ENCODE peak calls at places on chromosomes 12 and 14, in eight cellular contexts. One of them, this sample, is unnamed.

GRCh38 chr14:51929156-51929555 is 60.2 kb upstream of the RTRAF start:
- DNase-seq in testis: no peak
- DNase-seq in GM12878: no peak
- DNase-seq in HCT116: no peak
- DNase-seq in IMR-90: peak
- DNase-seq in cardiac muscle cell: no peak
- DNase-seq in CD4-positive, CD25-positive, alpha-beta regulatory T cell: no peak
- DNase-seq in PC-3: no peak
- DNase-seq in this sample: no peak

GRCh38 chr12:25689996-25690501 is 137.0 kb upstream of the LMNTD1 start:
- DNase-seq in testis: peak
- DNase-seq in GM12878: no peak
- DNase-seq in CD4-positive, CD25-positive, alpha-beta regulatory T cell: no peak
- DNase-seq in PC-3: no peak
- DNase-seq in IMR-90: no peak
- DNase-seq in HCT116: no peak
- DNase-seq in cardiac muscle cell: no peak
- DNase-seq in this sample: no peak

GRCh38 chr12:100741084-100741711 is 53.4 kb upstream of the ANO4 start:
- DNase-seq in testis: no peak
- DNase-seq in GM12878: no peak
- DNase-seq in PC-3: peak
- DNase-seq in CD4-positive, CD25-positive, alpha-beta regulatory T cell: no peak
- DNase-seq in cardiac muscle cell: peak
- DNase-seq in IMR-90: peak
- DNase-seq in HCT116: peak
- DNase-seq in this sample: no peak

GRCh38 chr12:62701492-62701891 is 233.5 kb downstream of the PPM1H start:
- DNase-seq in cardiac muscle cell: no peak
- DNase-seq in PC-3: no peak
- DNase-seq in HCT116: no peak
- DNase-seq in IMR-90: no peak
- DNase-seq in CD4-positive, CD25-positive, alpha-beta regulatory T cell: no peak
- DNase-seq in GM12878: no peak
- DNase-seq in testis: no peak
- DNase-seq in this sample: no peak

GRCh38 chr12:51269174-51270066 is 795 bp downstream of the SMAGP start:
- DNase-seq in IMR-90: no peak
- DNase-seq in CD4-positive, CD25-positive, alpha-beta regulatory T cell: peak
- DNase-seq in GM12878: no peak
- DNase-seq in testis: peak
- DNase-seq in cardiac muscle cell: peak
- DNase-seq in PC-3: peak
- DNase-seq in HCT116: no peak
- DNase-seq in this sample: no peak

GRCh38 chr12:112121780-112122565 is 3.4 kb upstream of the TRAFD1 start:
- DNase-seq in HCT116: peak
- DNase-seq in CD4-positive, CD25-positive, alpha-beta regulatory T cell: no peak
- DNase-seq in cardiac muscle cell: peak
- DNase-seq in IMR-90: peak
- DNase-seq in PC-3: peak
- DNase-seq in GM12878: no peak
- DNase-seq in testis: peak
- DNase-seq in this sample: no peak

GRCh38 chr12:52414936-52415335 is 8.8 kb upstream of the KRT82 start:
- DNase-seq in IMR-90: no peak
- DNase-seq in testis: no peak
- DNase-seq in cardiac muscle cell: no peak
- DNase-seq in GM12878: no peak
- DNase-seq in CD4-positive, CD25-positive, alpha-beta regulatory T cell: no peak
- DNase-seq in HCT116: no peak
- DNase-seq in PC-3: no peak
- DNase-seq in this sample: no peak

GRCh38 chr12:74468401-74468800 is 69.2 kb upstream of the ATXN7L3B start:
- DNase-seq in cardiac muscle cell: no peak
- DNase-seq in CD4-positive, CD25-positive, alpha-beta regulatory T cell: no peak
- DNase-seq in GM12878: no peak
- DNase-seq in IMR-90: no peak
- DNase-seq in PC-3: no peak
- DNase-seq in testis: no peak
- DNase-seq in HCT116: no peak
- DNase-seq in this sample: no peak

GRCh38 chr12:107320929-107321618 is 227.7 kb upstream of the CRY1 start:
- DNase-seq in CD4-positive, CD25-positive, alpha-beta regulatory T cell: peak
- DNase-seq in IMR-90: peak
- DNase-seq in HCT116: no peak
- DNase-seq in cardiac muscle cell: peak
- DNase-seq in PC-3: peak
- DNase-seq in GM12878: no peak
- DNase-seq in testis: peak
- DNase-seq in this sample: no peak

GRCh38 chr12:26798013-26798412 is 35.0 kb downstream of the ITPR2 start:
- DNase-seq in cardiac muscle cell: no peak
- DNase-seq in HCT116: no peak
- DNase-seq in GM12878: peak
- DNase-seq in testis: no peak
- DNase-seq in IMR-90: peak
- DNase-seq in CD4-positive, CD25-positive, alpha-beta regulatory T cell: no peak
- DNase-seq in PC-3: no peak
- DNase-seq in this sample: no peak

GRCh38 chr12:121170581-121171260 is 38.0 kb downstream of the P2RX7 start:
- DNase-seq in CD4-positive, CD25-positive, alpha-beta regulatory T cell: no peak
- DNase-seq in testis: no peak
- DNase-seq in HCT116: no peak
- DNase-seq in IMR-90: no peak
- DNase-seq in PC-3: peak
- DNase-seq in cardiac muscle cell: no peak
- DNase-seq in GM12878: no peak
- DNase-seq in this sample: no peak

GRCh38 chr14:67738740-67739504 is 37.2 kb downstream of the RDH12 start:
- DNase-seq in HCT116: peak
- DNase-seq in IMR-90: peak
- DNase-seq in CD4-positive, CD25-positive, alpha-beta regulatory T cell: no peak
- DNase-seq in GM12878: no peak
- DNase-seq in testis: no peak
- DNase-seq in cardiac muscle cell: no peak
- DNase-seq in PC-3: peak
- DNase-seq in this sample: peak

DNA sequence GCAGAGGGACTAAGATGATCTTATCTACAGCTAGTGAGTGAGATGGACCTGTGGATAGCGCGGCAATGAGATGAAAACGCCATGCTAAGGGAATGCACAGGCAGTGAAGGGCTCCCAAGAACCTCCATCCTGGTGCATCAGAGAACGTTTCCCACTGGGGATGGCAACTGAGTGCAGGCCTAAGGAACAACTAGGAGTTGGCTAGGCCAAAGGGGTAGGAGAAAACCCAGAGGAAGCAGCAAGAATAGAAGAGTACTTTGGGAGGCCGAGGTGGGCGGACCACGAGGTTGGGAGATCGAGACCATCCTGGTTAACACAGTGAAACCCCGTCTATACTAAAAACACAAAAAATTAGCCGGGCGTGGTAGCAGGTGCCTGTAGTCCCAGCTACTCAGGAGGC is 24.6 kb upstream of the BATF start:
- DNase-seq in HCT116: no peak
- DNase-seq in IMR-90: no peak
- DNase-seq in testis: no peak
- DNase-seq in cardiac muscle cell: no peak
- DNase-seq in GM12878: no peak
- DNase-seq in CD4-positive, CD25-positive, alpha-beta regulatory T cell: no peak
- DNase-seq in PC-3: no peak
- DNase-seq in this sample: no peak
- H3K27ac ChIP-seq in HCT116: no peak
- H3K27ac ChIP-seq in IMR-90: no peak
- H3K27ac ChIP-seq in testis: no peak
- H3K27ac ChIP-seq in cardiac muscle cell: no peak
- H3K27ac ChIP-seq in GM12878: peak
- H3K27ac ChIP-seq in CD4-positive, CD25-positive, alpha-beta regulatory T cell: no peak
- H3K27ac ChIP-seq in PC-3: no peak
- H3K27ac ChIP-seq in this sample: no peak

GRCh38 chr14:24283796-24284460 is 12.5 kb upstream of the RABGGTA start:
- DNase-seq in PC-3: no peak
- DNase-seq in testis: no peak
- DNase-seq in cardiac muscle cell: no peak
- DNase-seq in HCT116: no peak
- DNase-seq in CD4-positive, CD25-positive, alpha-beta regulatory T cell: no peak
- DNase-seq in IMR-90: no peak
- DNase-seq in GM12878: no peak
- DNase-seq in this sample: no peak

GRCh38 chr14:24282736-24283135 is 11.3 kb upstream of the RABGGTA start:
- DNase-seq in CD4-positive, CD25-positive, alpha-beta regulatory T cell: no peak
- DNase-seq in GM12878: no peak
- DNase-seq in HCT116: no peak
- DNase-seq in testis: no peak
- DNase-seq in PC-3: no peak
- DNase-seq in IMR-90: no peak
- DNase-seq in cardiac muscle cell: no peak
- DNase-seq in this sample: no peak

GRCh38 chr14:24284501-24285035 is 13.2 kb upstream of the RABGGTA start:
- DNase-seq in IMR-90: no peak
- DNase-seq in testis: no peak
- DNase-seq in PC-3: no peak
- DNase-seq in cardiac muscle cell: no peak
- DNase-seq in CD4-positive, CD25-positive, alpha-beta regulatory T cell: no peak
- DNase-seq in HCT116: no peak
- DNase-seq in GM12878: no peak
- DNase-seq in this sample: no peak

GRCh38 chr14:24286996-24287395 is 12.6 kb downstream of the DHRS1 start:
- DNase-seq in IMR-90: no peak
- DNase-seq in HCT116: no peak
- DNase-seq in GM12878: no peak
- DNase-seq in CD4-positive, CD25-positive, alpha-beta regulatory T cell: no peak
- DNase-seq in PC-3: no peak
- DNase-seq in cardiac muscle cell: no peak
- DNase-seq in testis: no peak
- DNase-seq in this sample: no peak

DNA sequence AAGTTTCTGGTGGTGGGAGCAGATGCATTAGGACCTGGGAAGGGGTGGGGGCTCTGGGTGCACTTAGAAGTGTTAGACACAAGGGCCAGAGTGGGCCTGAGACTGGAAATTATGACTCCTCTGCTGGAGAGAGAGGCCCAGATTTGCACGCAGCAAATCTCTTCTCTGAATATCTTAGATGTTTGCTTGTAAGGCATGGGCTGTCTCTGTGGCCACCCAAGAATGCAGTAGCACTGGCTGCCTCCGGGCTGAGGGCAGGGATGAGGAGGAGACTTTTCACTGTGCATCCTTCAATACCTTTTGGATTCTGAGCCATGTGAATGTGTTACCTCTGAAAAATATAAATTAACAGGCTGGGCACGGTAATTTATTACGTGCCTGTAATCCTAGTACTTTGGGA is 14.0 kb upstream of the RABGGTA start:
- DNase-seq in PC-3: no peak
- DNase-seq in HCT116: no peak
- DNase-seq in cardiac muscle cell: no peak
- DNase-seq in IMR-90: no peak
- DNase-seq in CD4-positive, CD25-positive, alpha-beta regulatory T cell: no peak
- DNase-seq in testis: no peak
- DNase-seq in GM12878: no peak
- DNase-seq in this sample: no peak
- H3K27ac ChIP-seq in PC-3: no peak
- H3K27ac ChIP-seq in HCT116: no peak
- H3K27ac ChIP-seq in cardiac muscle cell: no peak
- H3K27ac ChIP-seq in IMR-90: no peak
- H3K27ac ChIP-seq in CD4-positive, CD25-positive, alpha-beta regulatory T cell: no peak
- H3K27ac ChIP-seq in testis: no peak
- H3K27ac ChIP-seq in GM12878: no peak
- H3K27ac ChIP-seq in this sample: no peak

GRCh38 chr12:69633061-69633460 is 22.4 kb upstream of the LRRC10 start:
- DNase-seq in cardiac muscle cell: no peak
- DNase-seq in GM12878: no peak
- DNase-seq in PC-3: peak
- DNase-seq in IMR-90: no peak
- DNase-seq in testis: no peak
- DNase-seq in HCT116: no peak
- DNase-seq in CD4-positive, CD25-positive, alpha-beta regulatory T cell: no peak
- DNase-seq in this sample: no peak

DNA sequence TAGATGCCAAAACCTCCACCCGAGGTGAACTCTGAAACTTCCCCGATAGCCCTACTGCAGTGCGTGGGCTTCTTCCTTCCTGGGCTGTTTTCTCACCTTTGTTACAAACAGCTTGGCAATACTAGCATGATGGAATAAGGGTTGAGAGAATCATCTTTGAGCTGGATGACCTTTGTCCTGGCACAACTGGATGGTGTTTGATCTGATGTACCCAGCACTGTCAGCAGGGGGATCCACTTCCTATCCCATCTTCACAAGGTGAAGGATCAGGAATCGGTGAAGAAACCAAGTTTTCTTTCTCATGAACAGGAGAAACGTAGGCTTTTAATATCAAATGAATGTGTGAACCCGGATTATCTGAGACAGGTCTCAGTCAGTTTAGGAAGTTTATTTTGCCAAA is 19.5 kb upstream of the LRRC10 start:
- DNase-seq in PC-3: peak
- DNase-seq in HCT116: no peak
- DNase-seq in GM12878: no peak
- DNase-seq in IMR-90: no peak
- DNase-seq in cardiac muscle cell: no peak
- DNase-seq in testis: no peak
- DNase-seq in CD4-positive, CD25-positive, alpha-beta regulatory T cell: no peak
- DNase-seq in this sample: no peak
- H3K27ac ChIP-seq in PC-3: no peak
- H3K27ac ChIP-seq in HCT116: no peak
- H3K27ac ChIP-seq in GM12878: no peak
- H3K27ac ChIP-seq in IMR-90: no peak
- H3K27ac ChIP-seq in cardiac muscle cell: no peak
- H3K27ac ChIP-seq in testis: no peak
- H3K27ac ChIP-seq in CD4-positive, CD25-positive, alpha-beta regulatory T cell: no peak
- H3K27ac ChIP-seq in this sample: no peak

GRCh38 chr12:102479099-102479887 is 1.1 kb downstream of the IGF1 start:
- DNase-seq in GM12878: peak
- DNase-seq in IMR-90: no peak
- DNase-seq in HCT116: no peak
- DNase-seq in PC-3: no peak
- DNase-seq in testis: no peak
- DNase-seq in cardiac muscle cell: peak
- DNase-seq in CD4-positive, CD25-positive, alpha-beta regulatory T cell: no peak
- DNase-seq in this sample: no peak

GRCh38 chr12:102478416-102479098 is 1.8 kb downstream of the IGF1 start:
- DNase-seq in cardiac muscle cell: peak
- DNase-seq in IMR-90: no peak
- DNase-seq in testis: no peak
- DNase-seq in GM12878: peak
- DNase-seq in PC-3: no peak
- DNase-seq in HCT116: no peak
- DNase-seq in CD4-positive, CD25-positive, alpha-beta regulatory T cell: peak
- DNase-seq in this sample: no peak

GRCh38 chr12:102474438-102475064 is 5.8 kb downstream of the IGF1 start:
- DNase-seq in IMR-90: peak
- DNase-seq in GM12878: no peak
- DNase-seq in cardiac muscle cell: no peak
- DNase-seq in HCT116: peak
- DNase-seq in PC-3: no peak
- DNase-seq in testis: no peak
- DNase-seq in CD4-positive, CD25-positive, alpha-beta regulatory T cell: no peak
- DNase-seq in this sample: no peak

GRCh38 chr12:102470964-102471363 is 9.4 kb downstream of the IGF1 start:
- DNase-seq in cardiac muscle cell: no peak
- DNase-seq in IMR-90: no peak
- DNase-seq in HCT116: no peak
- DNase-seq in CD4-positive, CD25-positive, alpha-beta regulatory T cell: no peak
- DNase-seq in PC-3: no peak
- DNase-seq in testis: no peak
- DNase-seq in GM12878: no peak
- DNase-seq in this sample: no peak

GRCh38 chr12:102475355-102475754 is 5.0 kb downstream of the IGF1 start:
- DNase-seq in CD4-positive, CD25-positive, alpha-beta regulatory T cell: no peak
- DNase-seq in cardiac muscle cell: no peak
- DNase-seq in HCT116: no peak
- DNase-seq in testis: no peak
- DNase-seq in GM12878: no peak
- DNase-seq in IMR-90: no peak
- DNase-seq in PC-3: no peak
- DNase-seq in this sample: no peak
- H3K27ac ChIP-seq in CD4-positive, CD25-positive, alpha-beta regulatory T cell: no peak
- H3K27ac ChIP-seq in cardiac muscle cell: no peak
- H3K27ac ChIP-seq in HCT116: no peak
- H3K27ac ChIP-seq in testis: no peak
- H3K27ac ChIP-seq in GM12878: no peak
- H3K27ac ChIP-seq in IMR-90: no peak
- H3K27ac ChIP-seq in PC-3: no peak
- H3K27ac ChIP-seq in this sample: no peak

This sample was measured in caudate nucleus.